ENCODE peak calls at places on chromosomes 2 and 18, in four cellular contexts. A is HAP-1, K is body of pancreas, J is cardiac muscle cell. P is an unnamed sample.

GRCh38 chr18:63043516-63043915 is 276.1 kb downstream of the BCL2 start:
- DNase-seq in A (no peak), J (no peak), K (no peak), P (no peak)

GRCh38 chr2:188378551-188378950 is 86.9 kb downstream of the GULP1 start:
- DNase-seq in J (no peak), A (no peak), K (no peak), P (no peak)

GRCh38 chr2:152200562-152201465 is 25.3 kb upstream of the STAM2 start:
- DNase-seq in K (peak), A (peak), J (no peak), P (peak)

GRCh38 chr2:80454628-80455027 is 150.1 kb upstream of the LRRTM1 start:
- DNase-seq in K (no peak), J (no peak), A (no peak), P (no peak)

GRCh38 chr2:128376241-128377041 is 57.8 kb upstream of the HS6ST1 start:
- DNase-seq in A (no peak), J (no peak), K (no peak), P (peak)

GRCh38 chr18:60191926-60192325 is 180.6 kb downstream of the MC4R start:
- DNase-seq in K (no peak), J (no peak), A (no peak), P (no peak)

GRCh38 chr2:196607073-196607472 is 32.4 kb upstream of the CCDC150 start:
- DNase-seq in A (no peak), J (no peak), K (no peak), P (no peak)

GRCh38 chr2:11122380-11122779 is 32.9 kb upstream of the SLC66A3 start:
- DNase-seq in A (no peak), J (no peak), K (no peak), P (no peak)

GRCh38 chr2:177598321-177598922 is 205.8 kb downstream of the AGPS start:
- DNase-seq in J (no peak), A (no peak), K (peak), P (no peak)

GRCh38 chr2:11103984-11104793 is 51.1 kb upstream of the SLC66A3 start:
- DNase-seq in A (no peak), J (no peak), K (no peak), P (no peak)

GRCh38 chr2:201891676-201892075 is 85.3 kb downstream of the CDK15 start:
- DNase-seq in A (no peak), K (no peak), J (no peak), P (no peak)

GRCh38 chr2:38128653-38129052 is 52.7 kb upstream of the CYP1B1 start:
- DNase-seq in A (no peak), K (peak), J (no peak), P (no peak)

GRCh38 chr2:168583064-168583709 is 127.1 kb downstream of the CERS6 start:
- DNase-seq in K (no peak), A (no peak), J (no peak), P (no peak)

GRCh38 chr2:220437938-220438337 is 810.5 kb downstream of the SLC4A3 start:
- DNase-seq in J (no peak), K (no peak), A (no peak), P (no peak)

GRCh38 chr2:12702661-12703121 is 14.0 kb upstream of the TRIB2 start:
- DNase-seq in A (no peak), K (peak), J (no peak), P (no peak)

GRCh38 chr18:46161721-46162421 is 57.7 kb downstream of the HAUS1 start:
- DNase-seq in J (no peak), K (no peak), A (no peak), P (no peak)

GRCh38 chr18:76336241-76336640 is 158.8 kb downstream of the ZNF516 start:
- DNase-seq in A (no peak), J (no peak), K (no peak), P (no peak)

GRCh38 chr2:197092431-197092830 is 165.9 kb upstream of the PGAP1 start:
- DNase-seq in A (no peak), J (no peak), K (peak), P (no peak)

GRCh38 chr2:99238599-99238998 is 16.9 kb downstream of the LYG2 start:
- DNase-seq in J (no peak), K (no peak), A (no peak), P (no peak)

GRCh38 chr2:215907147-215907546 is 106.2 kb downstream of the MREG start:
- DNase-seq in A (no peak), J (no peak), K (no peak), P (no peak)

GRCh38 chr2:232318175-232318855 is 60.2 kb upstream of the ALPP start:
- DNase-seq in J (no peak), A (no peak), K (no peak), P (no peak)

GRCh38 chr2:60516383-60516811 is 37.1 kb downstream of the BCL11A start:
- DNase-seq in A (no peak), K (no peak), J (no peak), P (no peak)

GRCh38 chr2:212919238-212919637 is 232.2 kb downstream of the IKZF2 start:
- DNase-seq in A (no peak), J (no peak), K (no peak), P (no peak)

GRCh38 chr2:150526827-150527226 is 39.4 kb upstream of the RND3 start:
- DNase-seq in A (no peak), K (no peak), J (no peak), P (no peak)

GRCh38 chr2:150530168-150530567 is 42.7 kb upstream of the RND3 start:
- DNase-seq in K (no peak), J (no peak), A (no peak), P (no peak)

GRCh38 chr2:150526006-150526405 is 38.5 kb upstream of the RND3 start:
- DNase-seq in J (no peak), A (no peak), K (no peak), P (no peak)

GRCh38 chr2:150531626-150532419 is 44.4 kb upstream of the RND3 start:
- DNase-seq in K (no peak), J (no peak), A (no peak), P (no peak)

DNA sequence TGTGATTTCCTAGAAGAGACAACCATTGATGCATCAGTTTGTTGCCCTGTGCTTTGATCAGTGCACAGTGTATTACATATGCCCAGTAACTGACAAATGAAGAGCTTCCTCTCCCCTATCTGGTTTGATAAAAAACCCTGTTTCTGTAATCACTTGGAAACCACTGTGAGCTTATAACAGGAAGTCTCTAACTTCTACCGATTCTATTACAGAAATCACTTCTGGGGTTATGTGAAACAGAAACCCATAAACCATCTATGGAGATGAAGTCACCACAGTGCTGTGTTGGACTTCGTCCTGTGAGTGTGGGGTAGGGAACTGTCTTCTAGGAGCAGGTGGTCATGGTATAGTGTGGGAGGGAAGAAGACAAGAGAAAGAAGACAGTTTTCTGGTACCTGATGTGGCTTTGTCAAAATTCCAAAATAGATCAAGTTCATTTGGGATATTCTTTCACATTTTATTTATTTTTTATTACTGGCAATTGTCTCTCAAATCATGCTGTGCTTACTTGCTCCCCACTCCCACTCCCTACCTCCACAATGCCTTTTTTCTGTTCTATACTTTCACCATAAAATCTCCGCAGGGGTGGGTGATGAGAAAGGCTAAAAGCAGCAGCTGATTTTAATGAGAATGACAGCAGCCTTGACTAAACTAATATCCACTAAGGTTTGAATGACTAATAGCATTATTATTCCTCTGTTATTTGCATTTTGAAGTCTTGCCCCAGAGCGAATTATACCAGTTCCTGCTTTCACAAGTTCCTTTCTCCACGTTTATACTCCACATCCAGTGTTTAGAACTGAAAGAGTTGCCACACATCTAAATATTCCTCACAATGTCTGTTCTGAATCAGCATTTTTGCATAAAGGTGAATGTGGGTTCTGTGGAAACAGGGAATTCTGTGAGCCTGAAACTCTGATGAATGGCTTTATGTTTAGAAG is 41.7 kb upstream of the RND3 start:
- DNase-seq in A (peak), K (no peak), J (no peak), P (no peak)
- H3K4me3 ChIP-seq in A (no peak), K (no peak), J (no peak), P (no peak)

GRCh38 chr2:191200910-191201309 is 44.3 kb upstream of the MYO1B start:
- DNase-seq in K (no peak), J (no peak), A (no peak), P (no peak)

GRCh38 chr2:191202881-191203397 is 42.3 kb upstream of the MYO1B start:
- DNase-seq in K (peak), A (no peak), J (no peak), P (no peak)

GRCh38 chr2:191202209-191202721 is 42.9 kb upstream of the MYO1B start:
- DNase-seq in K (peak), J (no peak), A (no peak), P (no peak)

GRCh38 chr2:191206613-191207471 is 38.4 kb upstream of the MYO1B start:
- DNase-seq in J (peak), A (no peak), K (no peak), P (no peak)

GRCh38 chr2:191204443-191204842 is 40.8 kb upstream of the MYO1B start:
- DNase-seq in J (no peak), A (no peak), K (no peak), P (no peak)
- H3K4me3 ChIP-seq in J (no peak), A (no peak), K (no peak), P (no peak)

DNA sequence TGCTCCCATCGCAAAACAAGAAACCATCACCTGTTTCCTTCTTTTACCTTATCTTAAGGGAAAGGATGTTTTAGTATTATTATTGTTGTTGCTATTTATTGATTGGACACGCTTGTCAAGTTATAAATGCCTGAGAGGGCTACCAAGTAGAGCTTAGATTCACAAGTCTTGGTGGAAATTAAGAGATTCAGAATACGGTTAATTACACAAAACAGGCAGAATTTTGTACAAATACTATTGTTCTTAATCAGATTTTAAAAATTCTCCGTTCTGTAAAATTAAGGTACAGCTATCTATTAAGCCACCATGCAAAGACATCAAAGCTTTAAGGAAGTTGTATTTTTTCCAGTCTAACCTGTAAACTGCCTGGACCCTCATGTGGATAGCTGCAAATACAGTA is 1.1 kb upstream of the ZNF521 start:
- DNase-seq in J (no peak), A (no peak), K (no peak), P (no peak)
- H3K4me3 ChIP-seq in J (peak), A (no peak), K (no peak), P (no peak)

GRCh38 chr2:939936-940620 is 10.6 kb upstream of the SNTG2 start:
- DNase-seq in A (no peak), J (no peak), K (no peak), P (no peak)

GRCh38 chr2:941811-942360 is 8.8 kb upstream of the SNTG2 start:
- DNase-seq in A (no peak), K (no peak), J (no peak), P (no peak)

GRCh38 chr2:937530-937929 is 13.1 kb upstream of the SNTG2 start:
- DNase-seq in J (no peak), K (no peak), A (no peak), P (no peak)

GRCh38 chr2:942775-943460 is 7.7 kb upstream of the SNTG2 start:
- DNase-seq in K (no peak), A (no peak), J (no peak), P (no peak)

GRCh38 chr2:938181-939005 is 12.3 kb upstream of the SNTG2 start:
- DNase-seq in K (no peak), A (no peak), J (no peak), P (no peak)
- H3K4me3 ChIP-seq in K (no peak), A (no peak), J (no peak), P (no peak)

P was measured in stomach.